ENCODE peak calls at places on chromosomes 1 and 21, in four cellular contexts. I is GM13977, T is endodermal cell, E is pancreas. P is an unnamed sample.

GRCh38 chr21:32347351-32347750 is 45.5 kb downstream of the URB1 start:
- DNase-seq in E (no peak), T (no peak), I (no peak), P (no peak)

GRCh38 chr21:43904316-43904925 is 39.4 kb downstream of the AGPAT3 start:
- DNase-seq in I (no peak), E (no peak), T (no peak), P (no peak)

GRCh38 chr1:24905355-24905978 is 24.6 kb downstream of the RUNX3 start:
- DNase-seq in E (no peak), I (peak), T (peak), P (no peak)

GRCh38 chr1:94572780-94573179 is 31.2 kb upstream of the F3 start:
- DNase-seq in T (no peak), I (no peak), E (no peak), P (no peak)

GRCh38 chr1:164611754-164612642 is 53.0 kb downstream of the PBX1 start:
- DNase-seq in I (no peak), T (peak), E (peak), P (peak)

GRCh38 chr21:45018131-45019075 is 56.0 kb upstream of the ADARB1 start:
- DNase-seq in E (no peak), I (no peak), T (no peak), P (no peak)

GRCh38 chr1:32094721-32095521 is 12.9 kb upstream of the KPNA6 start:
- DNase-seq in E (peak), T (no peak), I (no peak), P (no peak)

GRCh38 chr1:185058886-185059285 is 13.5 kb downstream of the RNF2 start:
- DNase-seq in E (no peak), T (no peak), I (no peak), P (no peak)

GRCh38 chr1:201708085-201708512 is 120.9 kb upstream of the IPO9 start:
- DNase-seq in T (no peak), I (no peak), E (no peak), P (no peak)

GRCh38 chr1:19533626-19534025 is 48.3 kb upstream of the CAPZB start:
- DNase-seq in T (no peak), I (no peak), E (no peak), P (no peak)

GRCh38 chr1:22117238-22117637 is 25.7 kb downstream of the WNT4 start:
- DNase-seq in E (no peak), I (no peak), T (no peak), P (no peak)

GRCh38 chr1:108746382-108747127 is at the start of gene STXBP3:
- DNase-seq in I (peak), E (peak), T (peak), P (peak)

GRCh38 chr1:182978158-182978853 is 25.3 kb upstream of the SHCBP1L start:
- DNase-seq in E (no peak), T (no peak), I (no peak), P (no peak)

GRCh38 chr1:183082650-183083049 is 59.4 kb downstream of the LAMC1 start:
- DNase-seq in I (no peak), E (no peak), T (no peak), P (no peak)

GRCh38 chr1:178124115-178124514 is 30.2 kb downstream of the RASAL2 start:
- DNase-seq in I (no peak), T (peak), E (no peak), P (no peak)

GRCh38 chr1:17531682-17532487 is 7.6 kb upstream of the ARHGEF10L start:
- DNase-seq in T (no peak), E (peak), I (no peak), P (no peak)

GRCh38 chr1:226722240-226722900 is 16.7 kb downstream of the ITPKB start:
- DNase-seq in I (no peak), T (peak), E (no peak), P (no peak)

GRCh38 chr1:115668579-115668978 is 26.8 kb downstream of the VANGL1 start:
- DNase-seq in E (no peak), I (no peak), T (no peak), P (no peak)

GRCh38 chr1:246931549-246932365 is at the start of gene AHCTF1:
- DNase-seq in T (peak), I (peak), E (peak), P (peak)

GRCh38 chr1:230230948-230231738 is 164.1 kb downstream of the GALNT2 start:
- DNase-seq in T (peak), I (no peak), E (peak), P (no peak)

GRCh38 chr1:25833158-25833557 is 13.4 kb downstream of the MTFR1L start:
- DNase-seq in E (no peak), T (no peak), I (no peak), P (no peak)

GRCh38 chr21:21612446-21612845 is 614.2 kb downstream of the NCAM2 start:
- DNase-seq in E (no peak), T (peak), I (no peak), P (no peak)

GRCh38 chr1:39960461-39960958 is 5.6 kb downstream of the MFSD2A start:
- DNase-seq in I (peak), T (no peak), E (no peak), P (no peak)

GRCh38 chr1:7404046-7404742 is 366.9 kb upstream of the VAMP3 start:
- DNase-seq in I (no peak), E (no peak), T (peak), P (peak)

GRCh38 chr1:209190591-209191241 is 392.8 kb upstream of the CAMK1G start:
- DNase-seq in T (peak), E (peak), I (peak), P (peak)

GRCh38 chr1:6239950-6240768 is 3.8 kb upstream of the HES3 start:
- DNase-seq in I (no peak), E (no peak), T (peak), P (no peak)

GRCh38 chr1:2801535-2802291 is at the start of gene TTC34:
- DNase-seq in T (no peak), E (no peak), I (no peak), P (no peak)

GRCh38 chr1:58442114-58442513 is 104.4 kb downstream of the OMA1 start:
- DNase-seq in I (no peak), E (no peak), T (no peak), P (no peak)

GRCh38 chr1:112298558-112298957 is 97.5 kb upstream of the CTTNBP2NL start:
- DNase-seq in I (peak), T (peak), E (no peak), P (peak)

GRCh38 chr1:9129391-9130041 is 614 bp upstream of the GPR157 start:
- DNase-seq in T (peak), I (peak), E (peak), P (peak)

GRCh38 chr1:115322631-115323030 is 15.4 kb downstream of the NGF start:
- DNase-seq in E (no peak), T (no peak), I (no peak), P (no peak)

GRCh38 chr1:159835366-159835765 is 8.7 kb downstream of the SLAMF8 start:
- DNase-seq in T (no peak), I (no peak), E (no peak), P (no peak)

GRCh38 chr21:35833991-35834390 is 226.3 kb downstream of the SETD4 start:
- DNase-seq in I (no peak), T (peak), E (no peak), P (no peak)

GRCh38 chr1:93033785-93034184 is 45.3 kb upstream of the MTF2 start:
- DNase-seq in I (peak), T (no peak), E (no peak), P (no peak)

GRCh38 chr21:22885079-22885478 is 1886.9 kb downstream of the NCAM2 start:
- DNase-seq in I (no peak), E (no peak), T (no peak), P (no peak)

GRCh38 chr1:91381844-91382243 is 22.8 kb downstream of the HFM1 start:
- DNase-seq in T (no peak), I (no peak), E (no peak), P (no peak)

DNA sequence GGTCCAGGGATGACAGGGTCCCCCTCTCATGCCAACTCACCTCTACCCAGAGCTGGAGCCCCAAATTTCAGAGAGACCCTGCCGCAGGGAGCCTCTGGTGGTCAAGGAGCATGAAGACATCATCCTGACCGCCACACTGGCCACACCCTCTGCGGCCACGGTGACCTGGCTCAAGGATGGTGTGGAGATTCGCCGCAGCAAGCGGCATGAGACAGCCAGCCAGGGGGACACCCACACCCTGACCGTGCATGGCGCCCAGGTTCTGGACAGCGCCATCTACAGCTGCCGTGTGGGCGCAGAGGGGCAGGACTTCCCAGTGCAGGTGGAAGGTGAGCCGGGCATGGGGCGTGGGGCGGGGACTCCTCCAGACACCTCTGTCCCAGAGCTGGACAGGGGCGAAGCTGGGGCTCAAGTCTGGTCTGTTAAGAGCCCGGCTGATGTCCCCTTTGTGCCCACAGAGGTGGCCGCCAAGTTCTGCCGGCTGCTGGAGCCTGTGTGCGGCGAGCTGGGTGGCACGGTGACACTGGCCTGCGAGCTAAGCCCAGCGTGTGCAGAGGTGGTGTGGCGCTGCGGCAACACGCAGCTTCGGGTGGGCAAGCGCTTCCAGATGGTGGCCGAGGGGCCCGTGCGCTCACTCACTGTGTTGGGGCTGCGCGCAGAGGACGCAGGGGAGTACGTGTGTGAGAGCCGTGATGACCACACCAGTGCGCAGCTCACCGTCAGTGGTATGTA is 66.0 kb downstream of the OBSCN start:
- DNase-seq in E (no peak), T (peak), I (no peak), P (no peak)
- TF ChIP-seq CTCF in E (no peak), T (no peak), I (no peak), P (no peak)

GRCh38 chr1:60425528-60425927 is 352.0 kb upstream of the C1orf87 start:
- DNase-seq in E (no peak), I (peak), T (peak), P (no peak)
- TF ChIP-seq CTCF in E (no peak), I (peak), T (peak), P (peak)

DNA sequence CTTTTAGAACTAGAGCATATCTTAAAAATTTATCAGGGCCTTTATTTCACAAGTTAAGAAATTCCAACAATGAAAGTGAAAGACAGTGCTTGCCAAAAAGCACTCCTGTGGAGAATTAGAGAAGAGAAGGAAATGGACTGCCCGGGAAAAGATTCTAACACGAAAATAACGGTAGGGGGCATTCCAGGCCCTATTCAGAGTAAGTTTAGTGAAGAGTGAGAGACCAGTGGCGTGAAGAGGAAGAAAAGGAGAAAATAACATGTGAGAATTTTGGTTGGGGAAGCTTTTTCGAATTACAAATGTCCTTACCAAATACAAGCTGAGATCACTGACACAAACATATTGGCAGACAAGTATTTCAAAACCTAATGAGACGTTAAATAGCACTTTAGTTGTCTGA is 38.4 kb upstream of the RBM34 start:
- DNase-seq in I (no peak), T (peak), E (no peak), P (peak)
- TF ChIP-seq CTCF in I (peak), T (peak), E (no peak), P (peak)

DNA sequence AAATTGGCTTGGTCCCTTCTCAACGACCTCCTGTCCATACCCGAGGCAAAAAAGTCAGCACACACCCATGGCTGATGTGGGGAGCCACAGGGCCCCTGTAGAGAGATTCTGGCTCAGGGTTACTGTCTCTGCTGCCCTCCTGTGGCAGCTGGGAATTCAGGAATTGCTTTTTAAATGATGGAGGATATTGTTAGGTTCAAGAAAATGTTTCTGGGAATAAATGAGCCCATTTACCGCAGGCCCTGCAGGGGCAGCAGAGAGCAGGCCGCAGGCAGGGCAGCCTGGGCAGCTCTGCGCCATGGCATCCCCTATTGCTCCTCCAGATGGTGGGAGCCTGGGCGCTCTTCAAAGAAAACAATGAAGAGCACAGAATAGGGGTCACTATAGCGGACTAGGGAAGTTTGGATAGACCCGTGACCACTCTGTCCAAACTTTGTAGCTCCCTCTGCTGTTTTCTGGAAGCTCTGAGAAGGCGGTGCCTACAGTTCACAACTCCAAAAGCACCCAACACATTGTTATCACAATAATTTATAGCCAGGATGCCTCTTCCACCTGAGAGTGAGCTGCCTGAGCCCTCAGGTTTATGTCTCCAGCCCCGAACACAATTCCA is 201.1 kb downstream of the BACH1 start:
- DNase-seq in E (no peak), I (peak), T (peak), P (no peak)
- TF ChIP-seq CTCF in E (peak), I (peak), T (peak), P (peak)